ENCODE peak calls at places on chromosomes 2 and 18, in four cellular contexts. O is skeletal muscle cell; D is activated CD4-positive, alpha-beta memory T cell treated with anti-CD3 and anti-CD28 coated beads, Interleukin-2, amount 10 ng/mL, durations not matched to agents 7 days and 5 days; K is brain microvascular endothelial cell. P is an unnamed sample.
A peak's percentile ranks its signal among the peaks of the same experiment; 100 is the strongest.

GRCh38 chr2:121038831-121039230 is 246.2 kb downstream of the TFCP2L1 start:
- DNase-seq in K (no peak), O (no peak), D (no peak), P (no peak)

GRCh38 chr2:128370468-128371247 is 52.0 kb upstream of the HS6ST1 start:
- DNase-seq in D (no peak), O (no peak), K (no peak), P (no peak)

GRCh38 chr2:176368349-176368748 is 99.1 kb downstream of the MTX2 start:
- DNase-seq in D (no peak), K (no peak), O (no peak), P (no peak)

GRCh38 chr2:88831792-88832248 is 140.3 kb downstream of the RPIA start:
- DNase-seq in D (peak; percentile 52), K (peak; percentile 32), O (no peak), P (no peak)

GRCh38 chr2:1173528-1173927 is 222.9 kb downstream of the SNTG2 start:
- DNase-seq in K (no peak), D (no peak), O (no peak), P (no peak)

GRCh38 chr18:51666717-51667320 is 469.3 kb upstream of the MEX3C start:
- DNase-seq in O (no peak), D (no peak), K (peak; percentile 24), P (peak; percentile 40)

GRCh38 chr2:98664323-98664722 is 55.9 kb downstream of the UNC50 start:
- DNase-seq in K (no peak), D (peak; percentile 79), O (no peak), P (no peak)

GRCh38 chr2:76640905-76641304 is 881.3 kb downstream of the LRRTM4 start:
- DNase-seq in D (no peak), O (no peak), K (no peak), P (no peak)

GRCh38 chr2:105156166-105156565 is 85.4 kb upstream of the GPR45 start:
- DNase-seq in D (no peak), O (no peak), K (no peak), P (no peak)

GRCh38 chr2:111160758-111161157 is 40.0 kb downstream of the BCL2L11 start:
- DNase-seq in O (peak; percentile 58), D (no peak), K (peak; percentile 86), P (peak; percentile 29)

GRCh38 chr2:48343571-48344440 is 186.1 kb upstream of the STON1 start:
- DNase-seq in K (peak; percentile 71), D (no peak), O (peak; percentile 58), P (peak; percentile 38)

GRCh38 chr2:33380661-33381183 is 95.7 kb upstream of the RASGRP3 start:
- DNase-seq in O (no peak), D (no peak), K (no peak), P (no peak)

P was measured in astrocyte of the cerebellum.